ENCODE peak calls at places on chromosome 20, in ten cellular contexts. A is CD4-positive, alpha-beta memory T cell; E is cardiac muscle cell; J is IMR-90; W is esophagus squamous epithelium; F is tibial artery; I is stomach; D is Peyer's patch; G is foreskin keratinocyte; S is sigmoid colon. K is an unnamed sample.

GRCh38 chr20:45953672-45954071 is 18.3 kb downstream of the ZNF335 start:
- DNase-seq in E (no peak), S (peak; percentile 61), G (no peak), A (no peak), F (no peak), I (no peak), D (no peak), W (no peak), J (no peak), K (no peak)

GRCh38 chr20:52747736-52748135 is 224.4 kb upstream of the TSHZ2 start:
- DNase-seq in W (no peak), E (peak; percentile 59), F (no peak), J (no peak), I (no peak), G (no peak), S (no peak), D (no peak), A (no peak), K (no peak)

GRCh38 chr20:31770243-31770642 is 31.2 kb downstream of the TPX2 start:
- DNase-seq in J (no peak), D (no peak), W (no peak), G (no peak), S (no peak), I (no peak), A (peak; percentile 6), F (no peak), E (no peak), K (no peak)

GRCh38 chr20:56393133-56393472 is 658 bp downstream of the CSTF1 start:
- DNase-seq in A (peak; percentile 40), G (peak; percentile 13), I (no peak), F (no peak), D (no peak), W (no peak), S (no peak), E (no peak), J (no peak), K (no peak)

GRCh38 chr20:57498425-57499400 is 26.2 kb downstream of the CTCFL start:
- DNase-seq in E (peak; percentile 44), J (peak; percentile 7), W (no peak), A (no peak), F (no peak), S (no peak), I (no peak), D (no peak), G (no peak), K (peak; percentile 40)

GRCh38 chr20:53038328-53038727 is 66.2 kb downstream of the TSHZ2 start:
- DNase-seq in W (no peak), A (no peak), G (no peak), I (no peak), E (no peak), F (no peak), S (no peak), J (no peak), D (no peak), K (no peak)

GRCh38 chr20:58922036-58922435 is 59.0 kb upstream of the NELFCD start:
- DNase-seq in A (no peak), G (no peak), F (no peak), D (no peak), W (no peak), I (no peak), E (no peak), S (no peak), J (no peak), K (no peak)

GRCh38 chr20:53194310-53194709 is 222.2 kb downstream of the TSHZ2 start:
- DNase-seq in F (no peak), S (no peak), W (no peak), G (no peak), E (no peak), A (no peak), J (no peak), D (no peak), I (no peak), K (no peak)

GRCh38 chr20:44861547-44862006 is 23.9 kb upstream of the YWHAB start:
- DNase-seq in D (no peak), W (no peak), J (peak; percentile 18), S (peak; percentile 74), A (no peak), F (peak; percentile 92), G (peak; percentile 52), I (peak; percentile 43), E (peak; percentile 60), K (no peak)

GRCh38 chr20:23086056-23086551 is at the start of gene CD93:
- DNase-seq in F (peak; percentile 83), J (peak; percentile 10), W (no peak), I (no peak), E (peak; percentile 67), A (peak; percentile 11), G (no peak), D (no peak), S (no peak), K (no peak)

GRCh38 chr20:21516180-21516567 is 2.3 kb upstream of the NKX2-2 start:
- DNase-seq in F (no peak), I (no peak), E (no peak), W (no peak), S (no peak), J (no peak), D (no peak), G (no peak), A (no peak), K (no peak)

GRCh38 chr20:51497542-51498467 is 44.7 kb downstream of the NFATC2 start:
- DNase-seq in J (peak; percentile 31), E (peak; percentile 52), I (no peak), F (no peak), W (no peak), D (no peak), A (peak; percentile 57), S (no peak), G (no peak), K (no peak)

GRCh38 chr20:37881601-37882343 is 21.2 kb upstream of the VSTM2L start:
- DNase-seq in G (no peak), E (no peak), J (no peak), W (no peak), F (no peak), I (no peak), D (no peak), S (no peak), A (no peak), K (no peak)

GRCh38 chr20:2380601-2381000 is at the start of gene TGM6:
- DNase-seq in W (no peak), E (no peak), I (no peak), F (no peak), S (no peak), D (no peak), G (no peak), J (no peak), A (no peak), K (no peak)

DNA sequence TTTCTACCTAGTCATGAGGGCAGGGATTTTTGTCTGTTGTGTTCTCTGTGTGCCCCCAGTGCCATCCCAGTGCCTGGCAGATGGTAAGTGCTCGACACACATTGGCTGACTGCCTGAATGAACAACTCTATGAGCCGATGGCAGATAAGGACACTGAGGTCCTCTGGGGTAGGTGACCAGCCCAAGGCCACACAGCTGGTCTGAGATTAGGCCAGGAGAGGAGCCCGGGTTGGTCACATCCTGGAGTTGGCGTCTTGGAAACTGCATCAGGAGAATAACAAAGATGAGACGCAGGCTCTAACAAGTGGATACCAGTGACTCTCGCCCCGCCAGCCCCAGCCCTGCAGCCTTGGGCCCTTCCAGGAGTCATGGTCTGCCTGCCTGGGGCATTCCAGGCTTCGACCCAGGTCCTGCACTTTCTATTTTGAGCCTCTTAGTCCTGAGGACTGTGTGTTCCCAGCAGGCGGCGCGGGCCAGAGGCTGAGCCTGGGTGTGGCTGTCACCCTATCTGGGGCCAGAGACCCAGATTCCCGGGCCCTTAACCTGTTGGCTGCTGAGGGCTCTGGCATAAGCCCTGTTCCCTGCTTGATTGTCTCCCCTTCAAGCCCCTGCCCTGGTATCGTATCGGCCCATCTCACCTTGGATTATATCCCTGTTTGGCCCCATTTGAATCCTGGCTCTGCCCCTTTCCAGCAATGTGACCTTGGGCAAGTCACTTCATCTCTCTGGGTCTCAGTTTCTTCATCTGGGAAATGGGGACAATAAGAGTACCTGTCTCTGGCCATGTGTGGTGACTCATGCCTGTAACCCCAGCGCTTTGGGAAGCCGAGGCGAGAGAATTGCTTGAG is 88.3 kb downstream of the CEBPB start:
- DNase-seq in W (no peak), I (peak; percentile 89), F (peak; percentile 96), J (no peak), E (no peak), S (peak; percentile 81), G (no peak), A (no peak), D (peak; percentile 85), K (peak; percentile 73)
- H3K4me1 ChIP-seq in W (peaks cover 56% of the 10 kb centered on the region), I (peaks cover 25% of the 10 kb centered on the region), F (no peaks in the 10 kb centered on the region), J (peaks cover 8% of the 10 kb centered on the region), E (no peaks in the 10 kb centered on the region), S (peaks cover 14% of the 10 kb centered on the region), G (no peaks in the 10 kb centered on the region), A (no peaks in the 10 kb centered on the region), D (no peaks in the 10 kb centered on the region), K (no peaks in the 10 kb centered on the region)

DNA sequence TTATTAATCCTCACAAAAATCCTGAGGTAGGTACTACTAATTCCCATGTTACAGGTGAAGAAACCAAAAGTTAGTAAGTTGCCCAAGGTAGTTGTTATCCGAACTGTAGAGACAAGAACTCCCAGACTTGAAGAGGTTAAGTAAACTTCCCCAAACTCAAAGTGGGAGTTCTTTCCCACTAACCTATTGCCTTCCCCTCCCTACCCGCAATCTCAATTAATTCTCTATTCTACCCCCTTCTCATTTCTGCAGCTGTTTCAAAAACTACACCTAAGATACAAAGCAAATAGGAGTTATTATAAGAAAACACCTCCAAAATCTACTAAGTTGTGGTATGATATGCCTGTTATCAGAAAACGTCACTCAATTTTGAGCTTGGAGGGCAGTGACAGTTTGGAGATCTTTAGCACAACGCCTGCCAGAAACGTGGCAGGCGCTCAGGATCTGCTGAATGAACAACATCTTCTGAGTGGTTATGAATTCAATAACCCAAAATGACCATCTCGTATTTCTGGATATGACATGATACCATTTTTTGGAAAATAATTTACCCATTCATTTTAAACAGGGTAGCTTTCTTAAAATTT is 7.1 kb downstream of the CSNK2A1 start:
- DNase-seq in W (no peak), F (no peak), D (no peak), G (no peak), J (no peak), A (no peak), S (no peak), I (no peak), E (no peak), K (no peak)
- H3K4me1 ChIP-seq in W (peaks cover 86% of the 10 kb centered on the region), F (no peaks in the 10 kb centered on the region), D (no peaks in the 10 kb centered on the region), G (peaks cover 20% of the 10 kb centered on the region), J (peaks cover 3% of the 10 kb centered on the region), A (peaks cover 63% of the 10 kb centered on the region), S (peaks cover 61% of the 10 kb centered on the region), I (peaks cover 54% of the 10 kb centered on the region), E (peaks cover 16% of the 10 kb centered on the region), K (peaks cover 28% of the 10 kb centered on the region)

GRCh38 chr20:62368629-62369507 is 1.8 kb upstream of the LAMA5 start:
- DNase-seq in A (no peak), I (peak; percentile 47), F (peak; percentile 85), E (peak; percentile 53), D (no peak), J (peak; percentile 50), W (no peak), S (peak; percentile 91), G (no peak), K (no peak)
- H3K4me1 ChIP-seq in A (peaks cover 20% of the 10 kb centered on the region), I (peaks cover 74% of the 10 kb centered on the region), F (peaks cover 22% of the 10 kb centered on the region), E (peaks cover 62% of the 10 kb centered on the region), D (peaks cover 44% of the 10 kb centered on the region), J (peaks cover 33% of the 10 kb centered on the region), W (peaks cover 88% of the 10 kb centered on the region), S (peaks cover 88% of the 10 kb centered on the region), G (peaks cover 17% of the 10 kb centered on the region), K (peaks cover 19% of the 10 kb centered on the region)

DNA sequence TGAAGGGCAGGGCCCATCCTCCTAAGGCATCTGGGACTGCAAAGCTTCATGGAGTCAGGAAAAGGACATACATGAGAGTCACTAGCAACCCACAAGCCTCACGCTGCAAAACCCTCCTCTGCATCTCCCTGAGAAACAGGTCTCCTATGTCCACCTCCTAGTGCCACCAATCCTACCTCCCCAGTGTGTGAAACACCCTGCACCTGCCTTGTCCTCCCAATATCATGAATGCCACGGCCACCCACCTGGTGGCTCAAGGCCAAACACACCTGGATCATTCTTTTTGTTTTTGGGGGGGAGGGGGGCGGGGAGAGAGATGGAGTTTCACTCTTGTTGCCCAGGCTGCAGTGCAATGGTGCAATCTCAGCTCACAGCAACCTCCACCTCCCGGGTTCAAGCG is 90.5 kb downstream of the ZMYND8 start:
- DNase-seq in E (no peak), W (no peak), I (no peak), S (no peak), A (no peak), G (no peak), D (no peak), F (peak; percentile 34), J (no peak), K (no peak)
- H3K4me1 ChIP-seq in E (peaks cover 7% of the 10 kb centered on the region), W (peaks cover 12% of the 10 kb centered on the region), I (peaks cover 15% of the 10 kb centered on the region), S (peaks cover 22% of the 10 kb centered on the region), A (no peaks in the 10 kb centered on the region), G (no peaks in the 10 kb centered on the region), D (peaks cover 4% of the 10 kb centered on the region), F (no peaks in the 10 kb centered on the region), J (peaks cover 2% of the 10 kb centered on the region), K (no peaks in the 10 kb centered on the region)